ENCODE peak calls at places on chromosomes 3 and 15, in four cellular contexts. S is endothelial cell, G is MCF 10A, I is neural crest cell. N is an unnamed sample.

GRCh38 chr3:18732474-18732873 is 307.3 kb upstream of the SATB1 start:
- DNase-seq in S (no peak), I (no peak), G (peak; percentile 30), N (no peak)

GRCh38 chr15:33915571-33916407 is 52.5 kb upstream of the CHRM5 start:
- DNase-seq in G (peak; percentile 61), S (no peak), I (no peak), N (no peak)

GRCh38 chr3:10621749-10622148 is 116.4 kb upstream of the ATP2B2 start:
- DNase-seq in I (no peak), G (no peak), S (no peak), N (no peak)

GRCh38 chr3:149414557-149415231 is 37.2 kb upstream of the TM4SF1 start:
- DNase-seq in S (no peak), G (no peak), I (no peak), N (no peak)

GRCh38 chr3:152737021-152737908 is 97.7 kb upstream of the P2RY1 start:
- DNase-seq in S (no peak), G (peak; percentile 81), I (no peak), N (no peak)

GRCh38 chr15:63212050-63212973 is 22.9 kb downstream of the RAB8B start:
- DNase-seq in I (no peak), S (no peak), G (peak; percentile 23), N (no peak)

GRCh38 chr15:72141171-72142084 is 23.2 kb downstream of the SENP8 start:
- DNase-seq in G (no peak), S (no peak), I (no peak), N (no peak)

GRCh38 chr3:149080699-149081091 is 5.6 kb downstream of the HLTF start:
- DNase-seq in S (no peak), G (peak; percentile 70), I (no peak), N (no peak)

GRCh38 chr15:78093242-78094020 is 1.1 kb downstream of the SH2D7 start:
- DNase-seq in G (no peak), I (no peak), S (no peak), N (no peak)

GRCh38 chr3:5231067-5231466 is 43.6 kb downstream of the EDEM1 start:
- DNase-seq in G (no peak), I (no peak), S (no peak), N (no peak)

GRCh38 chr15:29216955-29217354 is 52.7 kb downstream of the NSMCE3 start:
- DNase-seq in G (no peak), I (no peak), S (no peak), N (no peak)

GRCh38 chr3:113552851-113553250 is 20.5 kb downstream of the SIDT1 start:
- DNase-seq in I (no peak), S (no peak), G (peak; percentile 18), N (no peak)

GRCh38 chr3:32606277-32606676 is 35.6 kb upstream of the DYNC1LI1 start:
- DNase-seq in I (no peak), G (no peak), S (no peak), N (no peak)

GRCh38 chr3:108505811-108506210 is 4.6 kb downstream of the MYH15 start:
- DNase-seq in G (no peak), I (no peak), S (no peak), N (no peak)
- TF ChIP-seq CTCF in G (no peak), I (no peak), S (no peak), N (no peak)

GRCh38 chr3:12138044-12138443 is 20.7 kb downstream of the TIMP4 start:
- DNase-seq in I (peak; percentile 10), G (peak; percentile 64), S (peak; percentile 38), N (no peak)
- TF ChIP-seq CTCF in I (peak; percentile 43), G (peak; percentile 50), S (no peak), N (peak; percentile 46)

GRCh38 chr3:164612751-164613150 is 465.5 kb downstream of the SI start:
- DNase-seq in I (no peak), S (no peak), G (no peak), N (no peak)
- TF ChIP-seq CTCF in I (no peak), S (no peak), G (no peak), N (no peak)

DNA sequence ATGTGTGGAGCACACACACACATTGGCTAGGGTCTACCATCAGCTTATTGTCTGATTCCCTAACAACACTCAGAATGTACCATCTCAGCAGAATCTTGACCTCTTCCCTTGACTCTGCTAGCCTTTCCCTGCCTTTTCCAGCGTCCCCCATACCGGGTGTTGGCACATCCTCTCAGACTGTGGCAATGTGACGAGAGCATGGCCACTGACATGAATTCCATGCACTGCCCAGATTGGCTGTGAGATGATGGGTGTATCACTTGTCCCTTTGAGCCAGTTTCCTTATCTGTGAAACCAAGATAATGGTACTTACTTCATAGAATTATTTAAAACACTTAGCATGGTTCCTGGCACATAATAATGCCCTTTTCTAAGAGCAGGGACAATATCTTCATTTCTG is 60.3 kb upstream of the EIF1B start:
- DNase-seq in S (no peak), I (no peak), G (no peak), N (no peak)
- TF ChIP-seq CTCF in S (no peak), I (no peak), G (no peak), N (no peak)

DNA sequence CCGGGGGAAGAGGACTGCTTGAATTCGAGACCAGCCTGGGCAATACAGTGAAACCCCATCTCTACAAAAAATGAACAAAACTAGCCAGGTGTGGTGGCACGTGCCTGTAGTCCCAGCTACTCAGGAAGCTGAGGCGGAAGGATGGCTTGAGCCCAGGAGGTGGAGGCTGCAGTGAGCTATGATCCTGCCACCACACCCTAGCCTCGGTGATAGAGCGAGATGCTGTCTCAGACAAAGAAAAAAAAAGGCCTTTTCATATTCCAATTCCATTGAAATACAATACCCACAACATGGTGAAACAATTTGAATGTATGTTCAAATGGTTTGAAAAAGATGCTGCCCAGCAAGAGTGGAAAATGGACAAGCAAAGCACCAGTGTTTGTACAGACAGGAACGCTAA is 61.8 kb upstream of the ZNF148 start:
- DNase-seq in I (no peak), G (no peak), S (no peak), N (no peak)
- TF ChIP-seq CTCF in I (no peak), G (no peak), S (no peak), N (no peak)

GRCh38 chr15:32029409-32029861 is 880 bp upstream of the CHRNA7 start:
- DNase-seq in I (peak; percentile 62), G (no peak), S (peak; percentile 67), N (peak; percentile 36)
- TF ChIP-seq CTCF in I (peak; percentile 61), G (no peak), S (no peak), N (peak; percentile 58)

GRCh38 chr15:45572627-45573026 is 14.6 kb upstream of the BLOC1S6 start:
- DNase-seq in G (no peak), S (no peak), I (no peak), N (no peak)

DNA sequence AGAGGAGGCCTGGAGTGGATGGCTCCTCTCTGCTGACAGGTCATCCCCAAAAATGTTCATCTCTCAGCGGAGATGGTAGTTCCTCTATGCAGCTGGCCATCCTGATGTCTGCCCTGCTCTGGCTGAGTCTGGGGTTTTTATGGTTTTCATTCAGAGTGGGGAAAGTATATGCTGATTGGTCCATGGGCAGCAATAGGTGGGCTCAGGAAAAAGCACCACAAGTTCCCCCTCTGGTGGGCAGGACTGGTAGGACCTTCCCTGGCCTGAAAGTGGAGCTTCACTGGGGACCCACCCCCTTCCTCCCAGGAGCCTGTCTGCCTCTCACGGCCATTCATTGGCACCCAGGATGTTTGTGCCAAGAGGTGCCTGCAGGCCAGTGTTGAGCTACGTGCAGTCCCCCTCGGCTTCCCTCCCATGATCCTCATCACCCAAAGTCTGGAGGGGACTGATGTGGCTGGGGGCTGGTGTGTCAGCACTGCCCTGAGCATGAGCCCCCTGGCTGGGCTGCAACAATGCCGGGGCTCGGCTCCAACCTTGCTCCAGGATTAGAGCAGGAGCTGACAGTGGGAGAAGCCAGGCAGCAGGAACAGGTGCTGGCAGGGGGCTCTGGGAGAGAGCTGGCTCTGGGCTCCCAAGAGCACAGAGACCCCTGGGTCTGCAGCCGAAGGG is 13.1 kb upstream of the BLOC1S6 start:
- DNase-seq in S (peak; percentile 34), I (peak; percentile 69), G (peak; percentile 20), N (peak; percentile 69)
- TF ChIP-seq CTCF in S (peak; percentile 28), I (peak; percentile 68), G (peak; percentile 27), N (peak; percentile 78)

GRCh38 chr3:134562055-134562454 is 76.2 kb downstream of the CEP63 start:
- DNase-seq in I (no peak), G (no peak), S (no peak), N (no peak)

GRCh38 chr3:134564991-134565390 is 79.1 kb downstream of the CEP63 start:
- DNase-seq in G (no peak), S (no peak), I (no peak), N (no peak)

GRCh38 chr3:134563614-134564013 is 77.8 kb downstream of the CEP63 start:
- DNase-seq in G (no peak), I (no peak), S (no peak), N (no peak)

GRCh38 chr3:134559591-134559990 is 73.7 kb downstream of the CEP63 start:
- DNase-seq in G (no peak), I (no peak), S (no peak), N (no peak)
- TF ChIP-seq CTCF in G (no peak), I (no peak), S (no peak), N (no peak)

DNA sequence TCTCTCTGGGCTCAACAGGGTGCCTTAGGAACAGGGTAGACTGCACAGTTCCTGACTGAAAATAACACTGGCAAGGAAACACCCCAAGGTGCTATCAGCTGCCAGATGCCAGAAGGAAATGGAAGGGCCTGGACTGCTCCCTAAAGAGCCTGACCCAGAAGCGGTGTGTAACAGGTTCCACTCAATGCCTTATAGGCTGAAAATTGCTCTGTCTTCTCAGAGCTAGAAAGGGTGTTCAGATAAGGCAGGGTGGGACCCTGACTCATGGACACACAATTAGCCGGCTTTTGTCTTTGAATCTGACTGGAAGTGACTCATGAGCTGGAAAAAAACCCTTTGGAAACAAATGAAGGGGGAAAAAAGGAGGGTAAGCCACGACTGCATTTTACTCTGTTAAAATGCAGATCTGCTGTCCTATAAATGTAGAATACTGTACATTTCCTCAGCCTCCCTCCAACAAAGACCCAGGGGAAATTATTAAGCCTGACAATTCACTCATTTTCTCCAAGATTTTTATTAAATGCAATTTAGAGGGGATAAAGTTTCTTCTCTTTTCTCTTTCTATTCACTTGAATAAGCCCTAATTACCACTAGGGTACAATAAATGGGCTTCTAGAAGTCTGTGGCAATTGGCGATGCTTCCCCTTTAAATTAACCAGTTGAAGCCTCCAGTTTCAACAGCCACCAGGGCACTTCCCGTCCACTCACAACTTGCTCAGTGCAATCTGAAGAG is 160.2 kb upstream of the TBL1XR1 start:
- DNase-seq in I (no peak), G (peak; percentile 92), S (no peak), N (no peak)
- TF ChIP-seq CTCF in I (no peak), G (no peak), S (no peak), N (no peak)